ENCODE peak calls at places on chromosomes 16 and 17, in six cellular contexts. One of them, this sample, is unnamed.

GRCh38 chr16:72620853-72621252 is 427.1 kb downstream of the ZFHX3 start:
- DNase-seq in CD8-positive, alpha-beta T cell: no peak
- DNase-seq in ELR: no peak
- DNase-seq in T-helper 1 cell: no peak
- DNase-seq in cardiac septum: no peak
- DNase-seq in choroid plexus epithelial cell: no peak
- DNase-seq in this sample: no peak

GRCh38 chr16:82949016-82949415 is 322.2 kb downstream of the CDH13 start:
- DNase-seq in CD8-positive, alpha-beta T cell: no peak
- DNase-seq in ELR: no peak
- DNase-seq in T-helper 1 cell: no peak
- DNase-seq in cardiac septum: no peak
- DNase-seq in choroid plexus epithelial cell: no peak
- DNase-seq in this sample: no peak

GRCh38 chr17:75872434-75873351 is 5.7 kb downstream of the TRIM47 start:
- DNase-seq in CD8-positive, alpha-beta T cell: peak; percentile 67
- DNase-seq in ELR: peak; percentile 79
- DNase-seq in T-helper 1 cell: no peak
- DNase-seq in cardiac septum: peak; percentile 88
- DNase-seq in choroid plexus epithelial cell: peak; percentile 86
- DNase-seq in this sample: no peak

GRCh38 chr16:75385507-75386152 is 47.7 kb downstream of the CFDP1 start:
- DNase-seq in CD8-positive, alpha-beta T cell: no peak
- DNase-seq in ELR: peak; percentile 88
- DNase-seq in T-helper 1 cell: no peak
- DNase-seq in cardiac septum: no peak
- DNase-seq in choroid plexus epithelial cell: peak; percentile 95
- DNase-seq in this sample: no peak

GRCh38 chr17:19284005-19284959 is 47.1 kb downstream of the EPN2 start:
- DNase-seq in CD8-positive, alpha-beta T cell: no peak
- DNase-seq in ELR: no peak
- DNase-seq in T-helper 1 cell: no peak
- DNase-seq in cardiac septum: no peak
- DNase-seq in choroid plexus epithelial cell: no peak
- DNase-seq in this sample: no peak

GRCh38 chr17:38747385-38748328 is 479 bp downstream of the PCGF2 start:
- DNase-seq in CD8-positive, alpha-beta T cell: no peak
- DNase-seq in ELR: peak; percentile 42
- DNase-seq in T-helper 1 cell: no peak
- DNase-seq in cardiac septum: no peak
- DNase-seq in choroid plexus epithelial cell: no peak
- DNase-seq in this sample: peak; percentile 42

GRCh38 chr17:70078994-70079531 is 4.0 kb downstream of the KCNJ16 start:
- DNase-seq in CD8-positive, alpha-beta T cell: no peak
- DNase-seq in ELR: no peak
- DNase-seq in T-helper 1 cell: no peak
- DNase-seq in cardiac septum: no peak
- DNase-seq in choroid plexus epithelial cell: no peak
- DNase-seq in this sample: no peak

GRCh38 chr17:15377200-15377599 is 35.8 kb upstream of the TEKT3 start:
- DNase-seq in CD8-positive, alpha-beta T cell: no peak
- DNase-seq in ELR: peak; percentile 83
- DNase-seq in T-helper 1 cell: no peak
- DNase-seq in cardiac septum: no peak
- DNase-seq in choroid plexus epithelial cell: peak; percentile 58
- DNase-seq in this sample: no peak

GRCh38 chr16:22751685-22752084 is 62.3 kb upstream of the HS3ST2 start:
- DNase-seq in CD8-positive, alpha-beta T cell: no peak
- DNase-seq in ELR: no peak
- DNase-seq in T-helper 1 cell: no peak
- DNase-seq in cardiac septum: no peak
- DNase-seq in choroid plexus epithelial cell: no peak
- DNase-seq in this sample: no peak

GRCh38 chr16:63938661-63939060 is 1183.2 kb downstream of the CDH11 start:
- DNase-seq in CD8-positive, alpha-beta T cell: no peak
- DNase-seq in ELR: no peak
- DNase-seq in T-helper 1 cell: no peak
- DNase-seq in cardiac septum: no peak
- DNase-seq in choroid plexus epithelial cell: peak; percentile 54
- DNase-seq in this sample: no peak

GRCh38 chr17:14719942-14720341 is 419.1 kb downstream of the HS3ST3B1 start:
- DNase-seq in CD8-positive, alpha-beta T cell: no peak
- DNase-seq in ELR: no peak
- DNase-seq in T-helper 1 cell: no peak
- DNase-seq in cardiac septum: no peak
- DNase-seq in choroid plexus epithelial cell: no peak
- DNase-seq in this sample: no peak

GRCh38 chr17:77107506-77108433 is 33.0 kb upstream of the SEC14L1 start:
- DNase-seq in CD8-positive, alpha-beta T cell: peak; percentile 86
- DNase-seq in ELR: peak; percentile 71
- DNase-seq in T-helper 1 cell: no peak
- DNase-seq in cardiac septum: no peak
- DNase-seq in choroid plexus epithelial cell: peak; percentile 45
- DNase-seq in this sample: no peak

GRCh38 chr16:12775689-12776236 is 27.9 kb downstream of the CPPED1 start:
- DNase-seq in CD8-positive, alpha-beta T cell: no peak
- DNase-seq in ELR: no peak
- DNase-seq in T-helper 1 cell: no peak
- DNase-seq in cardiac septum: no peak
- DNase-seq in choroid plexus epithelial cell: no peak
- DNase-seq in this sample: no peak

GRCh38 chr17:60920107-60920506 is 242.5 kb downstream of the BCAS3 start:
- DNase-seq in CD8-positive, alpha-beta T cell: no peak
- DNase-seq in ELR: no peak
- DNase-seq in T-helper 1 cell: no peak
- DNase-seq in cardiac septum: no peak
- DNase-seq in choroid plexus epithelial cell: no peak
- DNase-seq in this sample: no peak

GRCh38 chr16:69127966-69128510 is 4.3 kb downstream of the CHTF8 start:
- DNase-seq in CD8-positive, alpha-beta T cell: no peak
- DNase-seq in ELR: no peak
- DNase-seq in T-helper 1 cell: no peak
- DNase-seq in cardiac septum: no peak
- DNase-seq in choroid plexus epithelial cell: no peak
- DNase-seq in this sample: no peak

GRCh38 chr17:50618941-50619340 is 15.7 kb upstream of the ABCC3 start:
- DNase-seq in CD8-positive, alpha-beta T cell: no peak
- DNase-seq in ELR: peak; percentile 38
- DNase-seq in T-helper 1 cell: no peak
- DNase-seq in cardiac septum: no peak
- DNase-seq in choroid plexus epithelial cell: no peak
- DNase-seq in this sample: peak; percentile 85

GRCh38 chr16:22117666-22118065 is 25.3 kb downstream of the VWA3A start:
- DNase-seq in CD8-positive, alpha-beta T cell: no peak
- DNase-seq in ELR: no peak
- DNase-seq in T-helper 1 cell: no peak
- DNase-seq in cardiac septum: no peak
- DNase-seq in choroid plexus epithelial cell: no peak
- DNase-seq in this sample: no peak

GRCh38 chr16:12158428-12158827 is 181.9 kb downstream of the SNX29 start:
- DNase-seq in CD8-positive, alpha-beta T cell: no peak
- DNase-seq in ELR: peak; percentile 93
- DNase-seq in T-helper 1 cell: no peak
- DNase-seq in cardiac septum: no peak
- DNase-seq in choroid plexus epithelial cell: peak; percentile 66
- DNase-seq in this sample: no peak

GRCh38 chr16:3152273-3153076 is 17.6 kb downstream of the ZNF213 start:
- DNase-seq in CD8-positive, alpha-beta T cell: peak; percentile 73
- DNase-seq in ELR: peak; percentile 91
- DNase-seq in T-helper 1 cell: peak; percentile 25
- DNase-seq in cardiac septum: peak; percentile 89
- DNase-seq in choroid plexus epithelial cell: peak; percentile 91
- DNase-seq in this sample: peak; percentile 71

GRCh38 chr17:11744696-11745095 is 146.4 kb downstream of the DNAH9 start:
- DNase-seq in CD8-positive, alpha-beta T cell: no peak
- DNase-seq in ELR: no peak
- DNase-seq in T-helper 1 cell: no peak
- DNase-seq in cardiac septum: no peak
- DNase-seq in choroid plexus epithelial cell: no peak
- DNase-seq in this sample: no peak

GRCh38 chr17:80780381-80781187 is 211.1 kb upstream of the CHMP6 start:
- DNase-seq in CD8-positive, alpha-beta T cell: peak; percentile 52
- DNase-seq in ELR: peak; percentile 47
- DNase-seq in T-helper 1 cell: no peak
- DNase-seq in cardiac septum: no peak
- DNase-seq in choroid plexus epithelial cell: peak; percentile 63
- DNase-seq in this sample: peak; percentile 92

GRCh38 chr17:15112881-15113617 is 152.1 kb downstream of the PMP22 start:
- DNase-seq in CD8-positive, alpha-beta T cell: no peak
- DNase-seq in ELR: peak; percentile 42
- DNase-seq in T-helper 1 cell: no peak
- DNase-seq in cardiac septum: no peak
- DNase-seq in choroid plexus epithelial cell: no peak
- DNase-seq in this sample: no peak

GRCh38 chr17:57471941-57472368 is 215.6 kb downstream of the MSI2 start:
- DNase-seq in CD8-positive, alpha-beta T cell: no peak
- DNase-seq in ELR: no peak
- DNase-seq in T-helper 1 cell: no peak
- DNase-seq in cardiac septum: no peak
- DNase-seq in choroid plexus epithelial cell: no peak
- DNase-seq in this sample: no peak

GRCh38 chr17:52159810-52160578 is 1.5 kb upstream of the CA10 start:
- DNase-seq in CD8-positive, alpha-beta T cell: no peak
- DNase-seq in ELR: no peak
- DNase-seq in T-helper 1 cell: no peak
- DNase-seq in cardiac septum: no peak
- DNase-seq in choroid plexus epithelial cell: no peak
- DNase-seq in this sample: no peak

GRCh38 chr17:56812971-56813388 is 20.7 kb downstream of the C17orf67 start:
- DNase-seq in CD8-positive, alpha-beta T cell: no peak
- DNase-seq in ELR: no peak
- DNase-seq in T-helper 1 cell: no peak
- DNase-seq in cardiac septum: no peak
- DNase-seq in choroid plexus epithelial cell: no peak
- DNase-seq in this sample: no peak

GRCh38 chr17:35448214-35448898 is at the start of gene SLFN13:
- DNase-seq in CD8-positive, alpha-beta T cell: peak; percentile 91
- DNase-seq in ELR: peak; percentile 69
- DNase-seq in T-helper 1 cell: peak; percentile 60
- DNase-seq in cardiac septum: peak; percentile 93
- DNase-seq in choroid plexus epithelial cell: peak; percentile 60
- DNase-seq in this sample: peak; percentile 71

GRCh38 chr17:77425791-77426641 is 285.2 kb downstream of the SEC14L1 start:
- DNase-seq in CD8-positive, alpha-beta T cell: peak; percentile 74
- DNase-seq in ELR: peak; percentile 92
- DNase-seq in T-helper 1 cell: no peak
- DNase-seq in cardiac septum: peak; percentile 76
- DNase-seq in choroid plexus epithelial cell: peak; percentile 93
- DNase-seq in this sample: peak; percentile 81

GRCh38 chr17:9173386-9173983 is 152.2 kb downstream of the NTN1 start:
- DNase-seq in CD8-positive, alpha-beta T cell: no peak
- DNase-seq in ELR: no peak
- DNase-seq in T-helper 1 cell: no peak
- DNase-seq in cardiac septum: no peak
- DNase-seq in choroid plexus epithelial cell: no peak
- DNase-seq in this sample: no peak

GRCh38 chr16:77470851-77471250 is 36.0 kb upstream of the ADAMTS18 start:
- DNase-seq in CD8-positive, alpha-beta T cell: no peak
- DNase-seq in ELR: no peak
- DNase-seq in T-helper 1 cell: no peak
- DNase-seq in cardiac septum: no peak
- DNase-seq in choroid plexus epithelial cell: no peak
- DNase-seq in this sample: no peak

GRCh38 chr16:48054881-48055601 is 100.8 kb downstream of the ABCC12 start:
- DNase-seq in CD8-positive, alpha-beta T cell: no peak
- DNase-seq in ELR: peak; percentile 68
- DNase-seq in T-helper 1 cell: no peak
- DNase-seq in cardiac septum: no peak
- DNase-seq in choroid plexus epithelial cell: peak; percentile 84
- DNase-seq in this sample: no peak